ENCODE peak calls at places on chromosomes 6 and 20, in seven cellular contexts. One of them, this sample, is unnamed.

GRCh38 chr6:134379086-134379485 is 61.2 kb upstream of the SGK1 start:
- DNase-seq in T-helper 9 cell: peak
- DNase-seq in Right ventricle myocardium superior: no peak
- DNase-seq in CD4-positive, CD25-positive, alpha-beta regulatory T cell: no peak
- DNase-seq in amniotic stem cell: no peak
- DNase-seq in left ventricle myocardium superior: no peak
- DNase-seq in mucosa of gallbladder: peak
- DNase-seq in this sample: peak

GRCh38 chr6:444653-445275 is 53.2 kb downstream of the IRF4 start:
- DNase-seq in T-helper 9 cell: peak
- DNase-seq in Right ventricle myocardium superior: no peak
- DNase-seq in CD4-positive, CD25-positive, alpha-beta regulatory T cell: peak
- DNase-seq in amniotic stem cell: no peak
- DNase-seq in left ventricle myocardium superior: no peak
- DNase-seq in mucosa of gallbladder: no peak
- DNase-seq in this sample: no peak

GRCh38 chr20:57618766-57619052 is 1.5 kb downstream of the ZBP1 start:
- DNase-seq in T-helper 9 cell: no peak
- DNase-seq in Right ventricle myocardium superior: no peak
- DNase-seq in CD4-positive, CD25-positive, alpha-beta regulatory T cell: no peak
- DNase-seq in amniotic stem cell: no peak
- DNase-seq in left ventricle myocardium superior: no peak
- DNase-seq in mucosa of gallbladder: no peak
- DNase-seq in this sample: peak

GRCh38 chr20:62832212-62832922 is 15.5 kb downstream of the COL9A3 start:
- DNase-seq in T-helper 9 cell: no peak
- DNase-seq in Right ventricle myocardium superior: peak
- DNase-seq in CD4-positive, CD25-positive, alpha-beta regulatory T cell: no peak
- DNase-seq in amniotic stem cell: no peak
- DNase-seq in left ventricle myocardium superior: peak
- DNase-seq in mucosa of gallbladder: peak
- DNase-seq in this sample: peak

GRCh38 chr6:112980676-112981075 is 633.5 kb downstream of the RFPL4B start:
- DNase-seq in T-helper 9 cell: no peak
- DNase-seq in Right ventricle myocardium superior: no peak
- DNase-seq in CD4-positive, CD25-positive, alpha-beta regulatory T cell: no peak
- DNase-seq in amniotic stem cell: no peak
- DNase-seq in left ventricle myocardium superior: no peak
- DNase-seq in mucosa of gallbladder: no peak
- DNase-seq in this sample: no peak

GRCh38 chr20:45639687-45640086 is 8.6 kb upstream of the WFDC9 start:
- DNase-seq in T-helper 9 cell: no peak
- DNase-seq in Right ventricle myocardium superior: no peak
- DNase-seq in CD4-positive, CD25-positive, alpha-beta regulatory T cell: no peak
- DNase-seq in amniotic stem cell: no peak
- DNase-seq in left ventricle myocardium superior: no peak
- DNase-seq in mucosa of gallbladder: no peak
- DNase-seq in this sample: no peak

GRCh38 chr6:108518714-108519576 is 41.8 kb upstream of the FOXO3 start:
- DNase-seq in T-helper 9 cell: no peak
- DNase-seq in Right ventricle myocardium superior: no peak
- DNase-seq in CD4-positive, CD25-positive, alpha-beta regulatory T cell: no peak
- DNase-seq in amniotic stem cell: no peak
- DNase-seq in left ventricle myocardium superior: no peak
- DNase-seq in mucosa of gallbladder: no peak
- DNase-seq in this sample: no peak

GRCh38 chr20:59912609-59913008 is 20.8 kb downstream of the SYCP2 start:
- DNase-seq in T-helper 9 cell: no peak
- DNase-seq in Right ventricle myocardium superior: no peak
- DNase-seq in CD4-positive, CD25-positive, alpha-beta regulatory T cell: no peak
- DNase-seq in amniotic stem cell: no peak
- DNase-seq in left ventricle myocardium superior: no peak
- DNase-seq in mucosa of gallbladder: no peak
- DNase-seq in this sample: no peak

GRCh38 chr6:71510057-71510713 is 221.6 kb downstream of the OGFRL1 start:
- DNase-seq in T-helper 9 cell: no peak
- DNase-seq in Right ventricle myocardium superior: peak
- DNase-seq in CD4-positive, CD25-positive, alpha-beta regulatory T cell: no peak
- DNase-seq in amniotic stem cell: peak
- DNase-seq in left ventricle myocardium superior: no peak
- DNase-seq in mucosa of gallbladder: peak
- DNase-seq in this sample: peak

GRCh38 chr6:132198040-132198439 is 203.2 kb downstream of the MOXD1 start:
- DNase-seq in T-helper 9 cell: no peak
- DNase-seq in Right ventricle myocardium superior: no peak
- DNase-seq in CD4-positive, CD25-positive, alpha-beta regulatory T cell: no peak
- DNase-seq in amniotic stem cell: no peak
- DNase-seq in left ventricle myocardium superior: no peak
- DNase-seq in mucosa of gallbladder: no peak
- DNase-seq in this sample: no peak

GRCh38 chr6:170088349-170088951 is 202.4 kb downstream of the DLL1 start:
- DNase-seq in T-helper 9 cell: no peak
- DNase-seq in Right ventricle myocardium superior: no peak
- DNase-seq in CD4-positive, CD25-positive, alpha-beta regulatory T cell: no peak
- DNase-seq in amniotic stem cell: no peak
- DNase-seq in left ventricle myocardium superior: no peak
- DNase-seq in mucosa of gallbladder: no peak
- DNase-seq in this sample: no peak

GRCh38 chr6:36642913-36643817 is 35.3 kb upstream of the CDKN1A start:
- DNase-seq in T-helper 9 cell: no peak
- DNase-seq in Right ventricle myocardium superior: peak
- DNase-seq in CD4-positive, CD25-positive, alpha-beta regulatory T cell: no peak
- DNase-seq in amniotic stem cell: peak
- DNase-seq in left ventricle myocardium superior: peak
- DNase-seq in mucosa of gallbladder: peak
- DNase-seq in this sample: peak

GRCh38 chr20:41142914-41143313 is 5.6 kb downstream of the PLCG1 start:
- DNase-seq in T-helper 9 cell: peak
- DNase-seq in Right ventricle myocardium superior: no peak
- DNase-seq in CD4-positive, CD25-positive, alpha-beta regulatory T cell: peak
- DNase-seq in amniotic stem cell: no peak
- DNase-seq in left ventricle myocardium superior: no peak
- DNase-seq in mucosa of gallbladder: no peak
- DNase-seq in this sample: no peak

GRCh38 chr20:10576411-10576810 is 97.4 kb downstream of the JAG1 start:
- DNase-seq in T-helper 9 cell: no peak
- DNase-seq in Right ventricle myocardium superior: no peak
- DNase-seq in CD4-positive, CD25-positive, alpha-beta regulatory T cell: no peak
- DNase-seq in amniotic stem cell: no peak
- DNase-seq in left ventricle myocardium superior: no peak
- DNase-seq in mucosa of gallbladder: no peak
- DNase-seq in this sample: no peak

GRCh38 chr6:121770943-121771342 is 335.5 kb downstream of the GJA1 start:
- DNase-seq in T-helper 9 cell: no peak
- DNase-seq in Right ventricle myocardium superior: no peak
- DNase-seq in CD4-positive, CD25-positive, alpha-beta regulatory T cell: no peak
- DNase-seq in amniotic stem cell: no peak
- DNase-seq in left ventricle myocardium superior: no peak
- DNase-seq in mucosa of gallbladder: no peak
- DNase-seq in this sample: no peak

GRCh38 chr6:36350082-36350481 is 13.4 kb upstream of the BNIP5 start:
- DNase-seq in T-helper 9 cell: no peak
- DNase-seq in Right ventricle myocardium superior: no peak
- DNase-seq in CD4-positive, CD25-positive, alpha-beta regulatory T cell: no peak
- DNase-seq in amniotic stem cell: no peak
- DNase-seq in left ventricle myocardium superior: no peak
- DNase-seq in mucosa of gallbladder: no peak
- DNase-seq in this sample: no peak

GRCh38 chr6:24882295-24882694 is 53.5 kb downstream of the RIPOR2 start:
- DNase-seq in T-helper 9 cell: no peak
- DNase-seq in Right ventricle myocardium superior: no peak
- DNase-seq in CD4-positive, CD25-positive, alpha-beta regulatory T cell: no peak
- DNase-seq in amniotic stem cell: no peak
- DNase-seq in left ventricle myocardium superior: no peak
- DNase-seq in mucosa of gallbladder: no peak
- DNase-seq in this sample: no peak

GRCh38 chr20:43774754-43775153 is 48.0 kb upstream of the GTSF1L start:
- DNase-seq in T-helper 9 cell: no peak
- DNase-seq in Right ventricle myocardium superior: no peak
- DNase-seq in CD4-positive, CD25-positive, alpha-beta regulatory T cell: no peak
- DNase-seq in amniotic stem cell: no peak
- DNase-seq in left ventricle myocardium superior: no peak
- DNase-seq in mucosa of gallbladder: no peak
- DNase-seq in this sample: no peak

GRCh38 chr20:37333848-37334318 is 12.1 kb upstream of the SRC start:
- DNase-seq in T-helper 9 cell: no peak
- DNase-seq in Right ventricle myocardium superior: no peak
- DNase-seq in CD4-positive, CD25-positive, alpha-beta regulatory T cell: no peak
- DNase-seq in amniotic stem cell: no peak
- DNase-seq in left ventricle myocardium superior: no peak
- DNase-seq in mucosa of gallbladder: no peak
- DNase-seq in this sample: no peak

GRCh38 chr6:149237464-149237863 is 80.0 kb upstream of the TAB2 start:
- DNase-seq in T-helper 9 cell: no peak
- DNase-seq in Right ventricle myocardium superior: no peak
- DNase-seq in CD4-positive, CD25-positive, alpha-beta regulatory T cell: no peak
- DNase-seq in amniotic stem cell: no peak
- DNase-seq in left ventricle myocardium superior: no peak
- DNase-seq in mucosa of gallbladder: no peak
- DNase-seq in this sample: no peak

GRCh38 chr6:56374841-56375369 is 127.5 kb upstream of the COL21A1 start:
- DNase-seq in T-helper 9 cell: no peak
- DNase-seq in Right ventricle myocardium superior: no peak
- DNase-seq in CD4-positive, CD25-positive, alpha-beta regulatory T cell: no peak
- DNase-seq in amniotic stem cell: no peak
- DNase-seq in left ventricle myocardium superior: no peak
- DNase-seq in mucosa of gallbladder: no peak
- DNase-seq in this sample: no peak

GRCh38 chr20:17616480-17617211 is 46.8 kb downstream of the DSTN start:
- DNase-seq in T-helper 9 cell: no peak
- DNase-seq in Right ventricle myocardium superior: no peak
- DNase-seq in CD4-positive, CD25-positive, alpha-beta regulatory T cell: no peak
- DNase-seq in amniotic stem cell: no peak
- DNase-seq in left ventricle myocardium superior: no peak
- DNase-seq in mucosa of gallbladder: no peak
- DNase-seq in this sample: peak

GRCh38 chr20:48738399-48739304 is 89.1 kb downstream of the PREX1 start:
- DNase-seq in T-helper 9 cell: no peak
- DNase-seq in Right ventricle myocardium superior: no peak
- DNase-seq in CD4-positive, CD25-positive, alpha-beta regulatory T cell: no peak
- DNase-seq in amniotic stem cell: no peak
- DNase-seq in left ventricle myocardium superior: no peak
- DNase-seq in mucosa of gallbladder: no peak
- DNase-seq in this sample: no peak

GRCh38 chr6:3432416-3432815 is 24.4 kb downstream of the SLC22A23 start:
- DNase-seq in T-helper 9 cell: no peak
- DNase-seq in Right ventricle myocardium superior: no peak
- DNase-seq in CD4-positive, CD25-positive, alpha-beta regulatory T cell: no peak
- DNase-seq in amniotic stem cell: no peak
- DNase-seq in left ventricle myocardium superior: no peak
- DNase-seq in mucosa of gallbladder: no peak
- DNase-seq in this sample: no peak

GRCh38 chr6:150876598-150876997 is 11.1 kb downstream of the MTHFD1L start:
- DNase-seq in T-helper 9 cell: no peak
- DNase-seq in Right ventricle myocardium superior: peak
- DNase-seq in CD4-positive, CD25-positive, alpha-beta regulatory T cell: no peak
- DNase-seq in amniotic stem cell: no peak
- DNase-seq in left ventricle myocardium superior: peak
- DNase-seq in mucosa of gallbladder: peak
- DNase-seq in this sample: no peak

GRCh38 chr6:118581489-118581959 is 33.4 kb downstream of the PLN start:
- DNase-seq in T-helper 9 cell: no peak
- DNase-seq in Right ventricle myocardium superior: no peak
- DNase-seq in CD4-positive, CD25-positive, alpha-beta regulatory T cell: no peak
- DNase-seq in amniotic stem cell: no peak
- DNase-seq in left ventricle myocardium superior: no peak
- DNase-seq in mucosa of gallbladder: no peak
- DNase-seq in this sample: no peak

GRCh38 chr6:54481096-54481495 is 172.9 kb downstream of the TINAG start:
- DNase-seq in T-helper 9 cell: no peak
- DNase-seq in Right ventricle myocardium superior: no peak
- DNase-seq in CD4-positive, CD25-positive, alpha-beta regulatory T cell: no peak
- DNase-seq in amniotic stem cell: no peak
- DNase-seq in left ventricle myocardium superior: no peak
- DNase-seq in mucosa of gallbladder: no peak
- DNase-seq in this sample: no peak

GRCh38 chr6:108707328-108707976 is 140.8 kb upstream of the ARMC2 start:
- DNase-seq in T-helper 9 cell: no peak
- DNase-seq in Right ventricle myocardium superior: no peak
- DNase-seq in CD4-positive, CD25-positive, alpha-beta regulatory T cell: no peak
- DNase-seq in amniotic stem cell: no peak
- DNase-seq in left ventricle myocardium superior: no peak
- DNase-seq in mucosa of gallbladder: peak
- DNase-seq in this sample: no peak

GRCh38 chr6:83273596-83273995 is 80.4 kb downstream of the RWDD2A start:
- DNase-seq in T-helper 9 cell: no peak
- DNase-seq in Right ventricle myocardium superior: no peak
- DNase-seq in CD4-positive, CD25-positive, alpha-beta regulatory T cell: no peak
- DNase-seq in amniotic stem cell: no peak
- DNase-seq in left ventricle myocardium superior: no peak
- DNase-seq in mucosa of gallbladder: no peak
- DNase-seq in this sample: no peak

GRCh38 chr20:45822863-45823262 is 4.2 kb downstream of the TNNC2 start:
- DNase-seq in T-helper 9 cell: no peak
- DNase-seq in Right ventricle myocardium superior: no peak
- DNase-seq in CD4-positive, CD25-positive, alpha-beta regulatory T cell: no peak
- DNase-seq in amniotic stem cell: no peak
- DNase-seq in left ventricle myocardium superior: peak
- DNase-seq in mucosa of gallbladder: peak
- DNase-seq in this sample: no peak

GRCh38 chr6:28693751-28694443 is 168.2 kb downstream of the GPX5 start:
- DNase-seq in T-helper 9 cell: no peak
- DNase-seq in Right ventricle myocardium superior: no peak
- DNase-seq in CD4-positive, CD25-positive, alpha-beta regulatory T cell: no peak
- DNase-seq in amniotic stem cell: no peak
- DNase-seq in left ventricle myocardium superior: no peak
- DNase-seq in mucosa of gallbladder: no peak
- DNase-seq in this sample: no peak

GRCh38 chr20:37711987-37712961 is 18.4 kb downstream of the CTNNBL1 start:
- DNase-seq in T-helper 9 cell: no peak
- DNase-seq in Right ventricle myocardium superior: peak
- DNase-seq in CD4-positive, CD25-positive, alpha-beta regulatory T cell: no peak
- DNase-seq in amniotic stem cell: no peak
- DNase-seq in left ventricle myocardium superior: peak
- DNase-seq in mucosa of gallbladder: no peak
- DNase-seq in this sample: no peak